ENCODE peak calls at places on chromosomes 12 and 14, in four cellular contexts. One of them, this sample, is unnamed.

GRCh38 chr12:77521458-77522115 is 309.1 kb upstream of the NAV3 start:
- DNase-seq in K562: no peak
- DNase-seq in HepG2: no peak
- DNase-seq in HCT116: no peak
- DNase-seq in this sample: no peak

GRCh38 chr12:3359478-3359877 is 131.5 kb upstream of the PRMT8 start:
- DNase-seq in K562: no peak
- DNase-seq in HepG2: no peak
- DNase-seq in HCT116: no peak
- DNase-seq in this sample: no peak

GRCh38 chr12:120399531-120399930 is 30.6 kb upstream of the MSI1 start:
- DNase-seq in K562: no peak
- DNase-seq in HepG2: no peak
- DNase-seq in HCT116: no peak
- DNase-seq in this sample: no peak

GRCh38 chr12:67430708-67431335 is 161.7 kb downstream of the CAND1 start:
- DNase-seq in K562: no peak
- DNase-seq in HepG2: no peak
- DNase-seq in HCT116: no peak
- DNase-seq in this sample: no peak

GRCh38 chr14:100293497-100294212 is 12.6 kb downstream of the SLC25A29 start:
- DNase-seq in K562: no peak
- DNase-seq in HepG2: no peak
- DNase-seq in HCT116: no peak
- DNase-seq in this sample: no peak

GRCh38 chr12:124000111-124000510 is 27.1 kb downstream of the ZNF664 start:
- DNase-seq in K562: no peak
- DNase-seq in HepG2: no peak
- DNase-seq in HCT116: no peak
- DNase-seq in this sample: no peak

GRCh38 chr12:108884116-108885012 is 4.5 kb downstream of the DAO start:
- DNase-seq in K562: peak; percentile 69
- DNase-seq in HepG2: peak; percentile 14
- DNase-seq in HCT116: peak; percentile 39
- DNase-seq in this sample: peak; percentile 12

GRCh38 chr14:30869525-30870150 is 4.7 kb upstream of the COCH start:
- DNase-seq in K562: no peak
- DNase-seq in HepG2: no peak
- DNase-seq in HCT116: no peak
- DNase-seq in this sample: no peak

DNA sequence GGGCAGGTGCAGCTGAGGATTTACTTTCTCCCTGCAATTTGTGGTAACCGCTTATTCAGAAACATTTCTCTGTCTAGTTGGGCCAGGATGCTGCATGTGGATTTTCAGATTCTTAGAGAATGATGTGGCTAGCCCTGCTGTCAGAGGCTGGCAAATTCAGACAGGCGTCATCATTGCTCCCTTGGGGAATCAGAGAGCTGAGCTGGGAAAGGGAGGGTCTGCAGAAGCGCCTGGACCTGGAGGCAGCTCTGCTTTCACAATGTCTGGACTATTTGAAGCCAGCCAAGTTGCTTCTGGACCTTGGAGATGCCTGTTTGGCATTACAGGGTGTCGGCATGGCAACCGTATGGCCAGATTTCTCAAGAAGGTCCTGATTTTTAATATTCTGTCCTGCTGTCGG is 3.4 kb downstream of the GALNT16 start:
- DNase-seq in K562: no peak
- DNase-seq in HepG2: no peak
- DNase-seq in HCT116: no peak
- DNase-seq in this sample: no peak
- TF ChIP-seq SIN3A in K562: no peak
- TF ChIP-seq SIN3A in HepG2: no peak
- TF ChIP-seq SIN3A in HCT116: no peak
- TF ChIP-seq SIN3A in this sample: no peak

GRCh38 chr14:70644016-70644415 is 2.3 kb downstream of the TTC9 start:
- DNase-seq in K562: no peak
- DNase-seq in HepG2: no peak
- DNase-seq in HCT116: no peak
- DNase-seq in this sample: no peak

GRCh38 chr14:70641548-70642312 is at the start of gene TTC9:
- DNase-seq in K562: peak; percentile 9
- DNase-seq in HepG2: no peak
- DNase-seq in HCT116: no peak
- DNase-seq in this sample: no peak

GRCh38 chr14:70645892-70646291 is 4.2 kb downstream of the TTC9 start:
- DNase-seq in K562: no peak
- DNase-seq in HepG2: no peak
- DNase-seq in HCT116: no peak
- DNase-seq in this sample: no peak

GRCh38 chr14:70640938-70641547 is 673 bp upstream of the TTC9 start:
- DNase-seq in K562: no peak
- DNase-seq in HepG2: no peak
- DNase-seq in HCT116: no peak
- DNase-seq in this sample: no peak

DNA sequence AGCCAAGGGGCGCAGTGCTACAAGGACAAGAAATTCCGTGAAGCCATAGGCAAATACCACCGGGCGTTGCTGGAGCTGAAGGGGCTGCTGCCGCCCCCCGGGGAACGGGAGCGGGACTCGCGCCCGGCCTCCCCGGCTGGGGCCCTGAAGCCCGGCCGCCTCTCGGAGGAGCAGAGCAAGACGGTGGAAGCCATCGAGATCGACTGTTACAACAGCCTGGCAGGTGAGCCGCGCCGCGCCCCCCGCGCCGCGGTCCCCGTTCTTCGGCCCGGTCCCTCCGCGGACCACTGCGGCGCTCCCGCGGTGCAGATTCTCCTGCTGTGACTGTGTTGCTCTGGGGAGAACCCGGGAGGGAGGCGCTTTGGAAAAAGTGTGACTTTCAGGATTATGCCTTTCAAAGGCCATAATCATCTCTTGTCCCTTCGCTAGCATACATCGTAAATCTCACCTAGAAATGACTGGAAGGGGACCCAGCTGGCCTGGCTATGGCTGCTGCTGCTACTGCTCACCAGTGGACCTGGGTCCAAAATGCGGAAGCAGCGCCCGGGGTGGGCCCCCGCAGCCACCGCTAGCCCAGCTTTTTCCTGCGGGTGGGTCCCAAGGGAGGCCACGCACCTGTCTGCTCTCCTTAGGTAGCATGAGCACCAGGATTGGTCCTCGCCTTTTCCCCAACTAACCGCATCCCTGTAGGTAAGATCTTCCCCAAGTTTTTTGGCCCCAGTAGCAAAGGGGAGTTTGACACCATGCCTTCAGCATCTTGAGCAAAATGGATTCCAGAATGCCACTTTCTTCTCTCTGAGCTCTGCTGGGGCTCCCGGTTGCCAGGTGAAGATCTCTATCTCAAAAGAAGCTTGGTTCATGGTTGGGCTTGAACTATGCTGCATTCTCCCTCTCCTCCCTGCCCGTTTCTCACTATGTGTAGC is 858 bp downstream of the TTC9 start:
- DNase-seq in K562: no peak
- DNase-seq in HepG2: no peak
- DNase-seq in HCT116: no peak
- DNase-seq in this sample: no peak
- TF ChIP-seq TCF7L2 in K562: no peak
- TF ChIP-seq TCF7L2 in HepG2: no peak
- TF ChIP-seq TCF7L2 in HCT116: no peak
- TF ChIP-seq TCF7L2 in this sample: no peak

GRCh38 chr14:61033024-61033423 is 52.0 kb downstream of the SLC38A6 start:
- DNase-seq in K562: no peak
- DNase-seq in HepG2: no peak
- DNase-seq in HCT116: no peak
- DNase-seq in this sample: no peak
- TF ChIP-seq REST in K562: no peak
- TF ChIP-seq REST in HepG2: no peak
- TF ChIP-seq REST in HCT116: no peak
- TF ChIP-seq REST in this sample: no peak

GRCh38 chr14:60998617-60999016 is 17.6 kb downstream of the SLC38A6 start:
- DNase-seq in K562: no peak
- DNase-seq in HepG2: no peak
- DNase-seq in HCT116: no peak
- DNase-seq in this sample: no peak
- TF ChIP-seq SIN3A in K562: no peak
- TF ChIP-seq SIN3A in HepG2: no peak
- TF ChIP-seq SIN3A in HCT116: no peak
- TF ChIP-seq SIN3A in this sample: no peak

GRCh38 chr14:37116933-37117844 is 55.2 kb downstream of the SLC25A21 start:
- DNase-seq in K562: peak; percentile 9
- DNase-seq in HepG2: peak; percentile 39
- DNase-seq in HCT116: peak; percentile 6
- DNase-seq in this sample: peak; percentile 59
- TF ChIP-seq TCF7L2 in K562: no peak
- TF ChIP-seq TCF7L2 in HepG2: no peak
- TF ChIP-seq TCF7L2 in HCT116: no peak
- TF ChIP-seq TCF7L2 in this sample: peak; percentile 64

GRCh38 chr12:92987362-92987761 is 58.3 kb upstream of the EEA1 start:
- DNase-seq in K562: peak; percentile 76
- DNase-seq in HepG2: peak; percentile 78
- DNase-seq in HCT116: peak; percentile 42
- DNase-seq in this sample: peak; percentile 27

GRCh38 chr12:92988622-92989130 is 59.6 kb upstream of the EEA1 start:
- DNase-seq in K562: no peak
- DNase-seq in HepG2: peak; percentile 48
- DNase-seq in HCT116: no peak
- DNase-seq in this sample: no peak

GRCh38 chr12:92991134-92991533 is 62.0 kb upstream of the EEA1 start:
- DNase-seq in K562: no peak
- DNase-seq in HepG2: no peak
- DNase-seq in HCT116: no peak
- DNase-seq in this sample: no peak

GRCh38 chr12:92989715-92990484 is 60.8 kb upstream of the EEA1 start:
- DNase-seq in K562: no peak
- DNase-seq in HepG2: peak; percentile 66
- DNase-seq in HCT116: no peak
- DNase-seq in this sample: no peak

DNA sequence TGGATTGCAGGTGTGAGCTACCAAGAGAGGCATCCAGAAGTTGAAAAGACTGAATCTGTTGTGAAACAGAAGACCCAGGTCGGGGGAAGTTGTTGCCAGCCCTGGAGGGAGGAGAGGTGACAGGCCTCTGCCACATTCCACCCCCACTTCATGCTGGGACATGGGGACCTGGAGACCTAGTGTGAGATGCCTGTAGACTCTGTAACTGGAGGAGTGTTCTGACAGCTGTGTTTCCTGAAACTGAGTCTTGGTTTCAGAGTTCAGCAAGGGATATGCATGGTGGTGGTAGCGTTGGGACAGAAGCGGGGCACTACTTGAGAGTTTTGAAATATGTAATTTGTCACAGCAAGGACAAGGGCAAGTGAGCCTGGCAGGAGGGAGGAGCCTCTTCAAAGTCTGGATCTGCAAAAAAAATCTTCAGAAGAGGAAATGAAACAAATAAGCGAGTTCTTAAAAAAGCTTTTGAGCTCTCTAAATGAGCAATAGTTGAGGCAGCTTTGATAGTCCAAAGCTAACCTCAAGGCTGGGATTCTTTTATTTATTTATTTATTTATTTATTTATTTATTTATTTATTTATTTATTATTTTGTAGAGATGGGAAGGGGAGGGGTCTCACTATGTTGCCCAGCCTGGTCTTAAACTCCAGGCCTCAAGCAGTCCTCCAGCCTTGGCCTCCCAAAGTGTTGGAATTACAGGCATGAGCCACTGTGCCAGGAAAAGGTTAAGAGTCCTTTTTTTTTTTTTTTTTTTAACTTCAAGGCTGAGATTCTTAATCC is 58.9 kb upstream of the EEA1 start:
- DNase-seq in K562: no peak
- DNase-seq in HepG2: peak; percentile 45
- DNase-seq in HCT116: no peak
- DNase-seq in this sample: no peak
- TF ChIP-seq REST in K562: no peak
- TF ChIP-seq REST in HepG2: no peak
- TF ChIP-seq REST in HCT116: no peak
- TF ChIP-seq REST in this sample: no peak

GRCh38 chr14:51942971-51943370 is 46.4 kb upstream of the RTRAF start:
- DNase-seq in K562: no peak
- DNase-seq in HepG2: no peak
- DNase-seq in HCT116: no peak
- DNase-seq in this sample: no peak

GRCh38 chr14:51939211-51939705 is 50.1 kb upstream of the RTRAF start:
- DNase-seq in K562: no peak
- DNase-seq in HepG2: no peak
- DNase-seq in HCT116: no peak
- DNase-seq in this sample: no peak

GRCh38 chr14:51933191-51933590 is 56.2 kb upstream of the RTRAF start:
- DNase-seq in K562: no peak
- DNase-seq in HepG2: no peak
- DNase-seq in HCT116: no peak
- DNase-seq in this sample: no peak

GRCh38 chr14:51939727-51940126 is 49.6 kb upstream of the RTRAF start:
- DNase-seq in K562: no peak
- DNase-seq in HepG2: no peak
- DNase-seq in HCT116: no peak
- DNase-seq in this sample: no peak

DNA sequence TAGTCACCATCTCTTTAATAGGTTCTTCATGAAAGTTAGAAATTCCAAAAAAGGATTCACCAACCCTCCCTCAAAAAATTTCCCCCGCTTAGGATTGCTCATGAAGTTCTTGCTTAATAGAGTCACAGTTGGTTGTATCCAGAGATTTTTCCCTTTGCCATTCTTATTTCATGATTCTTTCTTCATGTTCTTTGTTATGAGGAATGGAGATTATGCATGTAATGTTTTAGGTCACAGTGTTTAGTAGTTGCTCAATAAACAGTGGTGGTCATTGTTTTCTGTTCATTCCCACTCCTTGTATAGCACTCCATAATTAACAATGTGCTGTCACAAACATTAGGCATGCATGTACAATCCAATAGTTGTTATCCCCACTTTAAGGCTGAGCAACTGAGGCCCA is 51.2 kb upstream of the RTRAF start:
- DNase-seq in K562: no peak
- DNase-seq in HepG2: no peak
- DNase-seq in HCT116: no peak
- DNase-seq in this sample: no peak
- TF ChIP-seq SIN3A in K562: no peak
- TF ChIP-seq SIN3A in HepG2: no peak
- TF ChIP-seq SIN3A in HCT116: no peak
- TF ChIP-seq SIN3A in this sample: no peak

DNA sequence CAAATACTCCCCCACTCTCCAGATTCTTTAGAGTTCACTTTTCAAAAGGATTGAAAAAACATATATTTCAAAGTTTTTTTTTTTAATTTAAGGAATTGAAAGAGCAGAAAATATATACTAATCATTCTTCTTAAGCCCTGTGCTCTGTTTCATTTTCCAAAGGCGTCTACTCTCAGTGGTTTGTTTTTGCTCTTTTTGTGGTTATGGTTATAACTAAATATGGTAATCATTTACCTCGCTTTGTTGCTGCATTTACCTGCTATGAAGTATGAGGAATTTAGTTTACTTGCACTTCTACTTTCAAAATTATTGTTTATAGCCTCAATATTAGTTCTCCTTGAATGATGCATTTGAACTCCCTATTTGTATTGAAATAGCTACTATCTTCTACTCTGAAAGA is 55.9 kb upstream of the LRRK2 start:
- DNase-seq in K562: no peak
- DNase-seq in HepG2: no peak
- DNase-seq in HCT116: no peak
- DNase-seq in this sample: no peak
- TF ChIP-seq TCF7L2 in K562: no peak
- TF ChIP-seq TCF7L2 in HepG2: no peak
- TF ChIP-seq TCF7L2 in HCT116: no peak
- TF ChIP-seq TCF7L2 in this sample: no peak

GRCh38 chr12:575948-576612 is 87.2 kb downstream of the NINJ2 start:
- DNase-seq in K562: peak; percentile 85
- DNase-seq in HepG2: peak; percentile 79
- DNase-seq in HCT116: peak; percentile 41
- DNase-seq in this sample: peak; percentile 24
- TF ChIP-seq REST in K562: peak; percentile 21
- TF ChIP-seq REST in HepG2: no peak
- TF ChIP-seq REST in HCT116: no peak
- TF ChIP-seq REST in this sample: no peak